ENCODE peak calls at places on chromosomes 5 and 9, in eight cellular contexts. H is left cardiac atrium; K is naive thymus-derived CD8-positive, alpha-beta T cell; E is T-helper 1 cell; M is activated naive CD4-positive, alpha-beta T cell; R is KBM-7; Q is WTC11; D is left ventricle myocardium inferior. C is an unnamed sample.
A peak's percentile ranks its signal among the peaks of the same experiment; 100 is the strongest.

GRCh38 chr5:129116797-129117196 is 22.2 kb downstream of the ISOC1 start:
- DNase-seq in H (no peak), K (no peak), E (no peak), M (no peak), R (no peak), Q (no peak), D (no peak), C (no peak)

GRCh38 chr9:110745656-110746055 is 77.1 kb downstream of the MUSK start:
- DNase-seq in H (no peak), K (no peak), E (no peak), M (no peak), R (no peak), Q (no peak), D (no peak), C (no peak)

GRCh38 chr5:134005415-134006118 is 792 bp upstream of the VDAC1 start:
- DNase-seq in H (peak; percentile 53), K (peak; percentile 7), E (no peak), M (no peak), R (peak; percentile 27), Q (peak; percentile 46), D (peak; percentile 51), C (peak; percentile 84)

GRCh38 chr5:157431544-157432200 is 28.3 kb upstream of the NIPAL4 start:
- DNase-seq in H (no peak), K (no peak), E (no peak), M (no peak), R (peak; percentile 77), Q (no peak), D (no peak), C (no peak)

GRCh38 chr5:143279698-143280097 is 123.8 kb downstream of the NR3C1 start:
- DNase-seq in H (no peak), K (no peak), E (no peak), M (no peak), R (no peak), Q (peak; percentile 13), D (no peak), C (no peak)

GRCh38 chr5:68730220-68731010 is 363.4 kb upstream of the SLC30A5 start:
- DNase-seq in H (peak; percentile 36), K (no peak), E (no peak), M (no peak), R (no peak), Q (no peak), D (peak; percentile 18), C (no peak)

GRCh38 chr9:7827792-7828191 is 28.2 kb upstream of the DMAC1 start:
- DNase-seq in H (no peak), K (no peak), E (no peak), M (no peak), R (no peak), Q (no peak), D (no peak), C (no peak)

GRCh38 chr9:126661521-126662251 is 48.0 kb downstream of the LMX1B start:
- DNase-seq in H (no peak), K (no peak), E (no peak), M (no peak), R (no peak), Q (peak; percentile 80), D (no peak), C (no peak)

GRCh38 chr9:81082251-81082650 is 607.1 kb downstream of the TLE1 start:
- DNase-seq in H (no peak), K (no peak), E (no peak), M (no peak), R (no peak), Q (no peak), D (no peak), C (no peak)

GRCh38 chr9:116323012-116323411 is 169.4 kb downstream of the PAPPA start:
- DNase-seq in H (no peak), K (no peak), E (no peak), M (no peak), R (no peak), Q (no peak), D (no peak), C (no peak)

GRCh38 chr5:4970171-4970570 is 170.0 kb upstream of the ADAMTS16 start:
- DNase-seq in H (no peak), K (no peak), E (no peak), M (no peak), R (no peak), Q (no peak), D (no peak), C (no peak)

GRCh38 chr9:119074017-119074416 is 295.2 kb downstream of the BRINP1 start:
- DNase-seq in H (no peak), K (no peak), E (no peak), M (no peak), R (peak; percentile 14), Q (no peak), D (no peak), C (no peak)

GRCh38 chr5:110590187-110590586 is 136.3 kb downstream of the TMEM232 start:
- DNase-seq in H (no peak), K (no peak), E (no peak), M (no peak), R (peak; percentile 14), Q (no peak), D (no peak), C (no peak)

GRCh38 chr9:28720746-28721145 is 1147.5 kb upstream of the C9orf72 start:
- DNase-seq in H (no peak), K (no peak), E (no peak), M (no peak), R (no peak), Q (no peak), D (no peak), C (no peak)

GRCh38 chr5:170478306-170478705 is 25.5 kb upstream of the KCNIP1 start:
- DNase-seq in H (no peak), K (no peak), E (no peak), M (no peak), R (no peak), Q (no peak), D (no peak), C (no peak)

GRCh38 chr5:177967221-177967887 is 28.7 kb downstream of the PROP1 start:
- DNase-seq in H (no peak), K (no peak), E (no peak), M (no peak), R (no peak), Q (no peak), D (no peak), C (no peak)

GRCh38 chr9:15306068-15306756 is 804 bp downstream of the TTC39B start:
- DNase-seq in H (peak; percentile 53), K (peak; percentile 8), E (peak; percentile 36), M (peak; percentile 28), R (peak; percentile 42), Q (peak; percentile 56), D (peak; percentile 38), C (peak; percentile 90)

C was measured in kidney.